ENCODE peak calls at places on chromosomes 2 and 18, in four cellular contexts. R, E, S and Z are unnamed samples.

GRCh38 chr2:26880910-26881435 is 33.0 kb downstream of the DPYSL5 start:
- DNase-seq in E (no peak), R (no peak), S (no peak), Z (no peak)

GRCh38 chr2:119826370-119826961 is 66.7 kb downstream of the PTPN4 start:
- DNase-seq in R (no peak), S (no peak), E (no peak), Z (no peak)

GRCh38 chr2:62716768-62717167 is 11.3 kb downstream of the EHBP1 start:
- DNase-seq in R (no peak), E (no peak), S (no peak), Z (no peak)

GRCh38 chr2:224847961-224848850 is 132.0 kb upstream of the CCDC195 start:
- DNase-seq in R (peak; percentile 91), S (no peak), E (no peak), Z (no peak)

GRCh38 chr2:11499081-11499743 is 33.3 kb upstream of the E2F6 start:
- DNase-seq in E (no peak), R (no peak), S (peak; percentile 59), Z (no peak)

GRCh38 chr2:43228782-43229659 is 2.6 kb upstream of the ZFP36L2 start:
- DNase-seq in R (peak; percentile 53), E (no peak), S (no peak), Z (no peak)

GRCh38 chr2:122539920-122540319 is 784.5 kb downstream of the TSN start:
- DNase-seq in S (no peak), E (no peak), R (no peak), Z (no peak)

GRCh38 chr2:36561223-36561944 is 36.6 kb downstream of the FEZ2 start:
- DNase-seq in R (peak; percentile 98), S (no peak), E (no peak), Z (no peak)

GRCh38 chr18:14940738-14941137 is 192.8 kb downstream of the ANKRD30B start:
- DNase-seq in S (no peak), R (no peak), E (no peak), Z (no peak)

GRCh38 chr2:40625849-40626248 is 174.0 kb upstream of the SLC8A1 start:
- DNase-seq in S (no peak), R (peak; percentile 79), E (no peak), Z (no peak)

GRCh38 chr2:130387804-130388203 is 31.9 kb downstream of the PTPN18 start:
- DNase-seq in E (no peak), R (no peak), S (no peak), Z (no peak)

GRCh38 chr18:35029770-35030169 is 11.4 kb upstream of the MAPRE2 start:
- DNase-seq in S (no peak), R (no peak), E (no peak), Z (no peak)

GRCh38 chr18:29154758-29155725 is 978.1 kb upstream of the CDH2 start:
- DNase-seq in R (peak; percentile 95), E (no peak), S (no peak), Z (no peak)

GRCh38 chr2:96918754-96919550 is 49.1 kb upstream of the SEMA4C start:
- DNase-seq in E (no peak), S (no peak), R (no peak), Z (no peak)

GRCh38 chr2:41886145-41886664 is 161.6 kb upstream of the PKDCC start:
- DNase-seq in S (no peak), E (no peak), R (no peak), Z (no peak)

GRCh38 chr2:227117027-227117426 is 47.0 kb downstream of the COL4A4 start:
- DNase-seq in S (no peak), R (no peak), E (no peak), Z (no peak)

GRCh38 chr2:216057688-216058193 is 23.9 kb downstream of the PECR start:
- DNase-seq in E (no peak), S (no peak), R (peak; percentile 96), Z (peak; percentile 86)

GRCh38 chr2:119723784-119724467 is 35.8 kb upstream of the PTPN4 start:
- DNase-seq in S (no peak), E (no peak), R (peak; percentile 68), Z (no peak)

GRCh38 chr2:121974919-121975654 is 219.6 kb downstream of the TSN start:
- DNase-seq in E (no peak), S (no peak), R (peak; percentile 54), Z (peak; percentile 33)

GRCh38 chr2:236052926-236053846 is 115.0 kb downstream of the GBX2 start:
- DNase-seq in E (no peak), R (no peak), S (no peak), Z (no peak)

GRCh38 chr2:73035899-73036778 is 35.4 kb downstream of the SFXN5 start:
- DNase-seq in R (no peak), E (no peak), S (no peak), Z (no peak)

GRCh38 chr2:10389191-10389590 is 58.9 kb downstream of the ODC1 start:
- DNase-seq in E (no peak), R (no peak), S (no peak), Z (no peak)

GRCh38 chr2:160784034-160784433 is 290.4 kb upstream of the RBMS1 start:
- DNase-seq in E (no peak), R (no peak), S (no peak), Z (no peak)
- TF ChIP-seq CTCF in E (peak; percentile 10), R (peak; percentile 11), S (no peak), Z (no peak)

DNA sequence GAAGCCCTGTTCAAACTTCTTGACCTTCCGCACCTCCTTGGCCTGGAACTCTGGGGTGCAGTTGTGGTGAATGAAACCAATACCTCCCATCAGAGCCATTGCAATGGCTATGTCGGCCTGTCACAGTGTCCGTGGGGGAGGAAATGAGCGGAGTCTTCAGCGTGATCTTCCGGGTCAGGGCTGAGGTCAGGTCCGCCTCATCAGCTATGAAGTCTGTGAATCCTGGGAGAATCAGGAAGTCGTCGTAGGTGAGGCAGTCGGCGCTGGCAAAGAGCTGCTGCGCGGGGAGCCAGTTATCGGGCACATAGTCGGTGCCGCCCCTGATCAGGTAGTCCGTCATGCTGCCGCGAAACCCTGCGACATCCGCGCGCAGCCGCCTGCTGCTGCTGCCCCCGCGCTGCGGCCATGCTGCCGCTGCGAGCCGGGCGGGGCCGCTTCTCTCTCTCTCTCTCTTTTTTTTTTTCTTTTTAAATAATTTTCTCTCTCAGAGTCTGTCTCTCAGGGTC is 154.1 kb upstream of the ZSWIM2 start:
- DNase-seq in E (no peak), R (peak; percentile 12), S (no peak), Z (no peak)
- H3K4me3 ChIP-seq in E (no peak overlapping the region), R (no peak overlapping the region), S (no peak overlapping the region), Z (no peak overlapping the region)

GRCh38 chr2:166057363-166058169 is 70.3 kb downstream of the SCN1A start:
- DNase-seq in R (peak; percentile 56), E (no peak), S (no peak), Z (no peak)
- TF ChIP-seq CTCF in R (peak; percentile 53), E (peak; percentile 39), S (peak; percentile 70), Z (peak; percentile 34)

GRCh38 chr18:9741821-9742541 is 33.9 kb downstream of the RAB31 start:
- DNase-seq in R (no peak), S (no peak), E (no peak), Z (no peak)

GRCh38 chr18:9740076-9740475 is 32.0 kb downstream of the RAB31 start:
- DNase-seq in S (no peak), E (no peak), R (no peak), Z (no peak)

GRCh38 chr18:9741461-9741820 is 33.3 kb downstream of the RAB31 start:
- DNase-seq in S (no peak), R (no peak), E (no peak), Z (no peak)

GRCh38 chr18:9743200-9744016 is 35.3 kb downstream of the RAB31 start:
- DNase-seq in E (no peak), S (no peak), R (peak; percentile 97), Z (no peak)

DNA sequence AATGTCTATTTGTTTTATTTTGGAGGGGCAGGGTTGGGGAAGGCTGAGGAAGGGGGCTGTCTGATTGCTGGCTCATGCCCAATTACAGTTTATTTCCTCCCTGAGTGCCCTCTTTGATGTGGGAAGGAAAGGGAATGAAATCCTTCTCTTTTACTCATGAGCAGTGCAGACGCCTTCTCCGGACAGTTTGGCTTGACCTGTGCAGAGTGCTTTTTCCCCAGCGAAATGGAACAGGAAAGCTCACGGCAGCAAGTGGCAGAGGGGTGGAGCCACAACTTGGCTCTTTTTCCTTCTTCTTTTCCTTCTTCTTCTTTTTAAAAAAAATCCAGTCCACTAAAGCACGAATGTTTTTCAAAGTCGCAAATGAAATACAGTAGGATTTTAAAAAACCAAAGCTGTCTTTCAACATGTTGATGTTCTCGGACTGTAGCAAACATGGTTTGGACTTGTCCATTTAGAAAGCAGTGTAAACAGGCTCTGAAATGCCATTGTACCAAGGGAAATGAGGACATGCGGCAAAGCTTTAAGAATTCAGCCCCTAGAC is 34.6 kb downstream of the RAB31 start:
- DNase-seq in E (no peak), S (no peak), R (peak; percentile 79), Z (no peak)
- H3K4me3 ChIP-seq in E (peak overlapping the region; percentile 17), S (peak overlapping the region; percentile 47), R (no peak overlapping the region), Z (no peak overlapping the region)

DNA sequence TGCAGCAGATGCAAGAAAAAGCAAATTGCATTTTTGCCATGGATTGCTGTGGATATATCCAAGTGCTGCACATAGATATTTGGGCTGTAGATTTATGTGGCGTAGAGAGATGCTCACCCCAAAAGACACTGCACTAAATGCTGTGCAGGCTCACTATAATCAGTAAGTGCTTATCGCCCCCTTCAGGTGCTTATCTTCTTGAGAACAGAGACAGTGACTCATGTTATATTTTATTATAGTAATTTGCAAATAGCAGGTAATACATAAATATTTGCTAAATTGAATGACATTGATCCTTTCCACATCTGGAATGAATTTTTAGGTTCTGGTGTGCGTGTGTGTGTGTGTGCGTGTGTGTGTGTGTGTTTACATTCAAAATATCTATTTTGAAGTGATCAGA is 36.8 kb upstream of the PLEKHM3 start:
- DNase-seq in E (no peak), S (no peak), R (peak; percentile 44), Z (no peak)
- TF ChIP-seq CTCF in E (peak; percentile 49), S (peak; percentile 45), R (peak; percentile 33), Z (peak; percentile 31)

DNA sequence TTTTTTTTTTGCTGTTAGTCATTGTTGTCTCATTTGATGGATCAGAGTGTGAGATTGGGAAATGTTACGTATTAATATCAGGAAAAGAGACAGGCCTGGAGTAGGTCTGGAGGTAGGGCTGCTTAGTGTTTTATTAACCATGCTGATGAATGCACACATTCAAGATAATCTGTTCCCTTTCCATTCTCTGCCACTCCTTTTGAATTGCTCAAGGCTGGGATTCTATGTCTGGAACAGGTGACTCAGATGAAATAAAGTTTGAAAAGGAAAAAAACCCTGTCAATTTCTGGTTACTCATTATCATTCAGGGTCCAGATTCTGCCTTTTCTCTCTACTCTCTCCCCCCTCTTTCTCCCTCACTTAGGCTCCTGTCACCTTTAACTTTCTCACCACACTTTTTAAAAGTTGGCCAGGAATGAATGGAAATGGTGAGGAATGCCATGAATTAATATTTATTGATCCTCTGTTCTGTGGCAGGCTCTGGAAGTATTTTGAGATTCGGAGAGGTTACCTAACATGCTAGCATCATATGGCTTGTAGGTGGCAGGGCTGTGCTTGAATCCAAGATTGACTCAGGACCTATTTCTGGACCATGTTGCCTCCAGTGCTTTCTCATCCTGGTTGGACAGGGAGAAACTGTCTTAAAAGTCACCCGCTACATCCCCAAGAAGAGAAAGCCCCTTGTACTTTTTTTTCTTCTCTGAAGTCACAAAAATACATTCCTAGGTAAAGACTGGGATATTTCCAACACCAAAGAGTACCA is 40.2 kb downstream of the MAP4K4 start:
- DNase-seq in E (no peak), R (peak; percentile 47), S (no peak), Z (no peak)
- H3K4me3 ChIP-seq in E (no peak overlapping the region), R (no peak overlapping the region), S (no peak overlapping the region), Z (no peak overlapping the region)

DNA sequence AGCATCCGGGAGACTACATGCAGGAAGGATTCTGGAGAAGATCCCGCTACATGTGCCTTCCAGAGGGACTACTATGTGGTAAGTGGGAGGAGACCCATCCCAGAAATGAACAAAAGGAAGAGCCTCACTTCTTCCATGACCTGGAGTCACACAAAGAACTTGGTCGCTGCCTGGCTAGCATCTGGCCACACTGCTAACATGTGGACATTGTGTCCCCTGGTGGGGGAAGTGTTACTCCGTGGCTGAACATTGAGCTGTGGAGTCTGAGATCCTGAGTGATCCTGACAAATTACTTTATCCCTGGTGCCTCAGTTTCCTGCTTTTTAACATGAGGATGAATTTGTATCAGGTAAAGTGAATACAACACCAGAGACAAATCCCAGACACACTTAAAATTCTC is 8.4 kb downstream of the SPP2 start:
- DNase-seq in E (no peak), S (no peak), R (no peak), Z (no peak)
- TF ChIP-seq CTCF in E (no peak), S (no peak), R (no peak), Z (no peak)